ENCODE peak calls at places on chromosome 20, in five cellular contexts. S is GM23248, X is neural progenitor cell, U is DND-41, C is mammary epithelial cell. Q is an unnamed sample.

GRCh38 chr20:45328451-45328850 is 19.8 kb downstream of the SDC4 start:
- DNase-seq in S (no peak), C (no peak), X (no peak), U (no peak), Q (no peak)

GRCh38 chr20:58538752-58539151 is 23.6 kb upstream of the APCDD1L start:
- DNase-seq in C (peak; percentile 73), U (no peak), S (peak; percentile 72), X (no peak), Q (no peak)

GRCh38 chr20:46992640-46993035 is 98.0 kb downstream of the EYA2 start:
- DNase-seq in X (no peak), S (no peak), C (no peak), U (no peak), Q (no peak)

GRCh38 chr20:10555865-10556308 is 117.9 kb downstream of the JAG1 start:
- DNase-seq in C (peak; percentile 58), U (no peak), S (peak; percentile 71), X (no peak), Q (peak; percentile 69)

GRCh38 chr20:49595811-49596545 is 28.0 kb upstream of the PTGIS start:
- DNase-seq in X (no peak), S (peak; percentile 82), C (no peak), U (peak; percentile 64), Q (peak; percentile 91)

GRCh38 chr20:62938105-62938888 is at the start of gene GID8:
- DNase-seq in U (peak; percentile 52), X (peak; percentile 81), C (peak; percentile 48), S (peak; percentile 86), Q (peak; percentile 49)

GRCh38 chr20:57426831-57427230 is 35.6 kb downstream of the RBM38 start:
- DNase-seq in C (no peak), X (no peak), S (no peak), U (no peak), Q (no peak)

GRCh38 chr20:58990651-58991445 is 9.8 kb downstream of the NELFCD start:
- DNase-seq in C (no peak), S (no peak), U (no peak), X (no peak), Q (no peak)

GRCh38 chr20:50628326-50628725 is 63.0 kb downstream of the RIPOR3 start:
- DNase-seq in X (peak; percentile 32), C (no peak), S (no peak), U (peak; percentile 10), Q (no peak)

GRCh38 chr20:53124075-53124532 is 151.9 kb downstream of the TSHZ2 start:
- DNase-seq in U (no peak), X (no peak), C (no peak), S (peak; percentile 77), Q (peak; percentile 8)

GRCh38 chr20:48638546-48638945 is 189.3 kb downstream of the PREX1 start:
- DNase-seq in X (no peak), S (peak; percentile 28), U (no peak), C (peak; percentile 14), Q (peak; percentile 68)

GRCh38 chr20:4661191-4661590 is 60.5 kb upstream of the PRND start:
- DNase-seq in C (no peak), X (no peak), S (no peak), U (no peak), Q (no peak)

GRCh38 chr20:45118028-45118427 is 3.1 kb upstream of the WFDC5 start:
- DNase-seq in C (no peak), U (no peak), S (no peak), X (no peak), Q (no peak)

GRCh38 chr20:58293453-58293852 is 16.1 kb upstream of the RAB22A start:
- DNase-seq in S (no peak), C (peak; percentile 27), U (no peak), X (peak; percentile 70), Q (no peak)

GRCh38 chr20:38298768-38299288 is 5.1 kb upstream of the BPI start:
- DNase-seq in U (no peak), X (no peak), S (peak; percentile 78), C (peak; percentile 16), Q (peak; percentile 79)

GRCh38 chr20:3825526-3825925 is 5.2 kb downstream of the AP5S1 start:
- DNase-seq in U (no peak), X (no peak), C (no peak), S (no peak), Q (no peak)

GRCh38 chr20:59837623-59838394 is 95.6 kb downstream of the SYCP2 start:
- DNase-seq in X (no peak), C (no peak), S (no peak), U (no peak), Q (no peak)

GRCh38 chr20:36574278-36575065 is 1.1 kb downstream of the TGIF2 start:
- DNase-seq in X (peak; percentile 74), U (peak; percentile 69), C (peak; percentile 32), S (peak; percentile 69), Q (peak; percentile 23)

GRCh38 chr20:44431502-44432234 is 44.0 kb upstream of the TTPAL start:
- DNase-seq in U (no peak), C (no peak), X (no peak), S (no peak), Q (no peak)

GRCh38 chr20:62409935-62410741 is 3.1 kb upstream of the CABLES2 start:
- DNase-seq in C (no peak), U (peak; percentile 47), X (peak; percentile 84), S (peak; percentile 46), Q (peak; percentile 16)

GRCh38 chr20:14919473-14920157 is 582.2 kb upstream of the FLRT3 start:
- DNase-seq in C (peak; percentile 72), X (peak; percentile 14), S (peak; percentile 19), U (no peak), Q (no peak)

GRCh38 chr20:39269031-39269461 is 306.9 kb downstream of the DHX35 start:
- DNase-seq in X (peak; percentile 81), U (peak; percentile 86), S (peak; percentile 58), C (peak; percentile 4), Q (peak; percentile 8)

GRCh38 chr20:43849496-43850197 is 65.0 kb upstream of the TOX2 start:
- DNase-seq in C (peak; percentile 35), S (peak; percentile 52), U (no peak), X (no peak), Q (peak; percentile 91)

GRCh38 chr20:46995561-46996142 is 101.0 kb downstream of the EYA2 start:
- DNase-seq in U (no peak), C (no peak), X (peak; percentile 79), S (no peak), Q (no peak)

GRCh38 chr20:16729080-16729479 is 746 bp upstream of the SNRPB2 start:
- DNase-seq in X (no peak), S (no peak), U (no peak), C (no peak), Q (no peak)
- H3K4me3 ChIP-seq in X (peak overlapping the region; percentile 88), S (no peak overlapping the region), U (peak overlapping the region; percentile 92), C (no peak overlapping the region), Q (peak overlapping the region; percentile 90)

GRCh38 chr20:8152847-8153246 is 20.8 kb downstream of the PLCB1 start:
- DNase-seq in X (no peak), C (no peak), S (no peak), U (no peak), Q (no peak)

GRCh38 chr20:8154636-8155035 is 22.6 kb downstream of the PLCB1 start:
- DNase-seq in X (no peak), C (no peak), S (no peak), U (no peak), Q (no peak)

GRCh38 chr20:8152183-8152582 is 20.1 kb downstream of the PLCB1 start:
- DNase-seq in U (no peak), C (no peak), S (peak; percentile 75), X (no peak), Q (peak; percentile 82)

GRCh38 chr20:8155229-8155628 is 23.2 kb downstream of the PLCB1 start:
- DNase-seq in U (no peak), X (no peak), S (no peak), C (no peak), Q (peak; percentile 12)

GRCh38 chr20:8153281-8153908 is 21.3 kb downstream of the PLCB1 start:
- DNase-seq in U (peak; percentile 65), S (no peak), C (no peak), X (no peak), Q (peak; percentile 46)
- H3K27ac ChIP-seq in U (peak overlapping the region; percentile 85), S (no peak overlapping the region), C (no peak overlapping the region), X (no peak overlapping the region), Q (no peak overlapping the region)

GRCh38 chr20:24977797-24978196 is 14.8 kb downstream of the APMAP start:
- DNase-seq in X (no peak), U (peak; percentile 1), S (no peak), C (no peak), Q (no peak)

GRCh38 chr20:24978493-24978892 is 14.1 kb downstream of the APMAP start:
- DNase-seq in U (peak; percentile 2), X (no peak), S (no peak), C (no peak), Q (no peak)

GRCh38 chr20:24979036-24979960 is 13.3 kb downstream of the APMAP start:
- DNase-seq in X (no peak), U (peak; percentile 3), S (no peak), C (no peak), Q (no peak)

GRCh38 chr20:24980321-24981053 is 12.1 kb downstream of the APMAP start:
- DNase-seq in X (no peak), S (no peak), C (no peak), U (peak; percentile 2), Q (no peak)

GRCh38 chr20:24977336-24977735 is 15.2 kb downstream of the APMAP start:
- DNase-seq in U (peak; percentile 2), S (no peak), C (no peak), X (no peak), Q (no peak)
- TF ChIP-seq EZH2 in U (no peak), S (no peak), C (no peak), X (no peak), Q (no peak)

DNA sequence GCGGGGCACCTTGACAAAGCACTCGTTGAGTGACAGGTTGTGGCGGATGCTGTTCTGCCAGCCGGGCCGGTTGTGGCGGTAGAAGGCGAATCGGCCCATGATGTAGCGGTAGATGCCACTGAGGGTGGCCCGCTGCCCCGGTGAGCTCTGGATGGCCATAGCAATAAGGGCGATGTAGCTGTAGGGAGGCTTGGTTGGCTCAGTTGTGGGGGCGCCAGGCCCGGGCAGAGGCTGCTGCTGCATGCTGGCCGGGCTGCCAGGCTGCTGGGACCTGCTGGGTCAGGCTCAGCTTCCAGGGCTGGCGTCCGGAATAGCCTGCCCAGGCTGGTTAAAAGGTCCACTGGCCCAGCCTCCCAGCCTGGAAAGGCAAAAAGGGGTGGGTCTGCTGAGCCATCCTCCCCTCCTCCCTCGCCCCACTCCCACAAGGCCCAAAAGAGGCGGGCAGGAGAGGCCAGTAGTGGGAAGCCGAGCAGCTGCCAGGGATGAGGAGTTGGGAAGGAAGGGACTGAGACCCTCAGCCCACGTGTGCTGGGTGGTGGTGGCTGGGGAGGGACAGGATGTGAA is at the start of gene FOXS1:
- DNase-seq in S (no peak), C (no peak), U (no peak), X (peak; percentile 79), Q (no peak)
- H3K4me3 ChIP-seq in S (no peak within 1 kb of the TSS), C (no peak within 1 kb of the TSS), U (no peak within 1 kb of the TSS), X (no peak within 1 kb of the TSS), Q (no peak within 1 kb of the TSS)

GRCh38 chr20:2693996-2694471 is 1.5 kb downstream of the EBF4 start:
- DNase-seq in U (no peak), C (no peak), S (no peak), X (peak; percentile 56), Q (no peak)

GRCh38 chr20:2692036-2692885 is at the start of gene EBF4:
- DNase-seq in S (peak; percentile 13), U (no peak), C (peak; percentile 7), X (peak; percentile 78), Q (peak; percentile 13)

GRCh38 chr20:2693286-2693995 is 861 bp downstream of the EBF4 start:
- DNase-seq in X (peak; percentile 77), S (peak; percentile 15), C (no peak), U (no peak), Q (peak; percentile 5)

GRCh38 chr20:2691663-2692035 is 931 bp upstream of the EBF4 start:
- DNase-seq in C (no peak), U (no peak), S (no peak), X (no peak), Q (no peak)

GRCh38 chr20:2692886-2693285 is 306 bp downstream of the EBF4 start:
- DNase-seq in C (no peak), X (peak; percentile 67), S (peak; percentile 37), U (no peak), Q (no peak)
- H3K27ac ChIP-seq in C (no peak overlapping the region), X (no peak overlapping the region), S (no peak overlapping the region), U (no peak overlapping the region), Q (no peak overlapping the region)

Q was measured in fibroblast of lung.